ENCODE peak calls at places on chromosomes 7 and 10, in ten cellular contexts. E, U, Q, T, R, S, F, I, Y and N are unnamed samples.

GRCh38 chr7:154858836-154859537 is 143.9 kb downstream of the PAXIP1 start:
- DNase-seq in E (peak; percentile 10), U (no peak), Q (peak; percentile 39), T (no peak), R (no peak), S (no peak), F (no peak), I (no peak), Y (no peak), N (no peak)

GRCh38 chr10:114905450-114905849 is 32.5 kb upstream of the TRUB1 start:
- DNase-seq in E (no peak), U (peak; percentile 16), Q (no peak), T (no peak), R (peak; percentile 55), S (no peak), F (no peak), I (no peak), Y (no peak), N (no peak)

GRCh38 chr10:3902809-3903410 is 117.9 kb upstream of the KLF6 start:
- DNase-seq in E (no peak), U (peak; percentile 61), Q (no peak), T (no peak), R (no peak), S (no peak), F (no peak), I (no peak), Y (no peak), N (no peak)

GRCh38 chr10:34489436-34489835 is 325.7 kb downstream of the PARD3 start:
- DNase-seq in E (no peak), U (no peak), Q (no peak), T (no peak), R (no peak), S (no peak), F (no peak), I (no peak), Y (no peak), N (no peak)

GRCh38 chr10:77555591-77556212 is 81.9 kb downstream of the KCNMA1 start:
- DNase-seq in E (no peak), U (peak; percentile 48), Q (no peak), T (peak; percentile 35), R (no peak), S (no peak), F (no peak), I (no peak), Y (no peak), N (no peak)

GRCh38 chr10:14654821-14655382 is 119.8 kb downstream of the FAM107B start:
- DNase-seq in E (no peak), U (no peak), Q (no peak), T (no peak), R (no peak), S (no peak), F (no peak), I (no peak), Y (no peak), N (no peak)

GRCh38 chr7:2709553-2710165 is 21.7 kb downstream of the AMZ1 start:
- DNase-seq in E (peak; percentile 84), U (peak; percentile 27), Q (peak; percentile 93), T (peak; percentile 73), R (peak; percentile 26), S (no peak), F (peak; percentile 61), I (peak; percentile 71), Y (peak; percentile 85), N (peak; percentile 65)

GRCh38 chr10:52820316-52820715 is 47.7 kb upstream of the MBL2 start:
- DNase-seq in E (no peak), U (no peak), Q (no peak), T (no peak), R (no peak), S (no peak), F (no peak), I (no peak), Y (no peak), N (no peak)

GRCh38 chr7:112214268-112214667 is 7.8 kb downstream of the ZNF277 start:
- DNase-seq in E (no peak), U (no peak), Q (no peak), T (no peak), R (no peak), S (no peak), F (no peak), I (no peak), Y (no peak), N (no peak)

GRCh38 chr7:112215787-112216186 is 9.3 kb downstream of the ZNF277 start:
- DNase-seq in E (no peak), U (no peak), Q (no peak), T (no peak), R (no peak), S (no peak), F (no peak), I (no peak), Y (no peak), N (no peak)

GRCh38 chr7:112213735-112214134 is 7.2 kb downstream of the ZNF277 start:
- DNase-seq in E (no peak), U (no peak), Q (no peak), T (no peak), R (no peak), S (no peak), F (no peak), I (no peak), Y (no peak), N (no peak)

GRCh38 chr7:112212516-112213036 is 6.1 kb downstream of the ZNF277 start:
- DNase-seq in E (no peak), U (peak; percentile 35), Q (no peak), T (no peak), R (no peak), S (no peak), F (no peak), I (no peak), Y (no peak), N (no peak)

DNA sequence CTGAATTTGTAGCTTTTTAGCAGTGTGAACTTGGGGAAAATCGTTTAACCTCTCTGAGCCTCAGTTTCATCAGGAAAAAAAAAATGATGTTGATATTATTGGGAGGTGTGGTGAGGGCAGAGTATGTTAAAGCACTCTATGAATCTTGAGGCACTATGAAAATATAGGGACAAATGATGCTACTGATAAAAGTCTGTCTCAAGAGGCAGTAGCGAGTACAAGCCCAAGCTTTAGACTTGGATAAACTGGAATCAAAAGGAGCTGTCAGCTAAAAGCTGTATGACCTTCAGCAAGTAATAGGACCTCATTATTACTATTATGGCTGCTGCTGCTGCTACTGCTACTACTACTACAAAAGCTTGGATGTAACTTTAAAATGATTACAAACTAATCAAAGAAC is 8.4 kb downstream of the ZNF277 start:
- DNase-seq in E (no peak), U (no peak), Q (no peak), T (no peak), R (no peak), S (no peak), F (no peak), I (no peak), Y (no peak), N (no peak)
- TF ChIP-seq CTCF in E (no peak), U (no peak), Q (no peak), T (no peak), R (no peak), S (no peak), F (no peak), I (no peak), Y (no peak), N (no peak)

GRCh38 chr10:112698774-112699173 is 251.3 kb upstream of the TCF7L2 start:
- DNase-seq in E (no peak), U (no peak), Q (no peak), T (no peak), R (no peak), S (no peak), F (no peak), I (no peak), Y (no peak), N (no peak)

GRCh38 chr10:112701528-112702295 is 248.3 kb upstream of the TCF7L2 start:
- DNase-seq in E (no peak), U (no peak), Q (no peak), T (no peak), R (no peak), S (no peak), F (no peak), I (no peak), Y (no peak), N (no peak)

GRCh38 chr10:112695539-112695938 is 248.5 kb downstream of the VTI1A start:
- DNase-seq in E (no peak), U (no peak), Q (peak; percentile 68), T (no peak), R (no peak), S (no peak), F (no peak), I (no peak), Y (peak; percentile 55), N (no peak)

GRCh38 chr10:112700401-112700800 is 249.6 kb upstream of the TCF7L2 start:
- DNase-seq in E (no peak), U (no peak), Q (no peak), T (no peak), R (no peak), S (no peak), F (no peak), I (no peak), Y (no peak), N (no peak)

DNA sequence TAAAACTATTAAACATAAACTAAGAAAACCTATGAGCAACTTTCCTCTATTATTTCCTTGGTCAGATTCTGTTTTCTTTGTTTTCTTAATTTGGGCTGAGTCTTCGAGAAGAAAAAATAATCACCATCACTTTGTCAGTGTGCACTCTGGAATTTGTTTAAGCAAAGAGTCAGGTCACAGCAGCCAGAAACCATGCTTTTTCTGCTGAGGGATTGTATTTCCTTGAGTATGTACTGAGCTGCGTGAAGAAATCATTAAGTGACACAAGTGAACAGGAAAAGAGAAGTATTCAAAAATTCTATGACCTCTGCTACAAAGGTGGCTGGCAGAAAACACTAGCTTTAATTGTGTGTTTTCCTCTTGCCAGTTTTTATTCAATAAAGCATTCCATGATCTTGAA is 249.6 kb downstream of the VTI1A start:
- DNase-seq in E (no peak), U (peak; percentile 19), Q (no peak), T (no peak), R (no peak), S (no peak), F (no peak), I (no peak), Y (no peak), N (no peak)
- TF ChIP-seq POLR2A in E (no peak), U (no peak), Q (no peak), T (no peak), R (no peak), S (no peak), F (no peak), I (no peak), Y (no peak), N (no peak)

DNA sequence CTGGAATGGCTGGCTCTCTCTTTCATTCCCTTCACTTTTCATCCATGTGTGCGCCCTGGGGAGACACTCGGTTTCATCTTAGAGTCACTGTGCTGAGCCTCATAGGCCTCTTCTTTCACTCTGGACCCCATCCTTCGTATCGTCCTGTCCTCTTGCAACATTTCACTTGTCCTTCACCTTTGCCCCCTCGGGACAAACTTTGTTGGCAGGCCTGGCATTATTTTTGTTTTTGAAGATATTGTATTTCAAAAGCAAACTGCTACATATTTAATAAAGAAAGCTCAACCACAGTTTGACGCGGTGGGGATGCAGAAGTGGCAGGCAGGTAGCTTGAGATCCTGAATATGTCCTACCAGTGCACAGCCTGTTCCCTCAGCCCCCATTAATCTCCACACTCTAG is 36.6 kb downstream of the HIPK2 start:
- DNase-seq in E (no peak), U (no peak), Q (no peak), T (no peak), R (no peak), S (no peak), F (no peak), I (no peak), Y (no peak), N (no peak)
- H3K4me1 ChIP-seq in E (no peaks in the 10 kb centered on the region), U (peaks cover 54% of the 10 kb centered on the region), Q (peaks cover 42% of the 10 kb centered on the region), T (peaks cover 57% of the 10 kb centered on the region), R (no peaks in the 10 kb centered on the region), S (peaks cover 18% of the 10 kb centered on the region), F (peaks cover 8% of the 10 kb centered on the region), I (peaks cover 92% of the 10 kb centered on the region), Y (peaks cover 27% of the 10 kb centered on the region), N (peaks cover 15% of the 10 kb centered on the region)

GRCh38 chr7:103752995-103753394 is 236.5 kb downstream of the RELN start:
- DNase-seq in E (no peak), U (peak; percentile 27), Q (no peak), T (no peak), R (no peak), S (no peak), F (no peak), I (no peak), Y (no peak), N (no peak)
- TF ChIP-seq CTCF in E (peak; percentile 28), U (peak; percentile 25), Q (no peak), T (no peak), R (no peak), S (no peak), F (no peak), I (no peak), Y (no peak), N (no peak)